ENCODE peak calls at places on chromosomes 16 and 17, in seven cellular contexts. H, Z, R, M, X, Y and Q are unnamed samples. For H3K36me3, the result is how much of the 10 kb centered on the place peaks cover.

GRCh38 chr17:56903560-56903959 is 10.3 kb downstream of the TRIM25 start:
- DNase-seq in H (no peak), Z (peak), R (no peak), M (no peak), X (no peak), Y (no peak), Q (no peak)

GRCh38 chr16:79001156-79001997 is 599.2 kb downstream of the MAF start:
- DNase-seq in H (no peak), Z (no peak), R (no peak), M (no peak), X (no peak), Y (no peak), Q (no peak)

GRCh38 chr16:54505479-54506247 is 219.1 kb upstream of the IRX3 start:
- DNase-seq in H (no peak), Z (peak), R (no peak), M (no peak), X (no peak), Y (no peak), Q (no peak)

GRCh38 chr17:81735181-81736102 is 23.4 kb downstream of the SLC25A10 start:
- DNase-seq in H (peak), Z (no peak), R (no peak), M (peak), X (no peak), Y (no peak), Q (no peak)

GRCh38 chr16:72013389-72013788 is 4.8 kb downstream of the DHODH start:
- DNase-seq in H (peak), Z (no peak), R (no peak), M (peak), X (no peak), Y (no peak), Q (no peak)

GRCh38 chr17:81129289-81129688 is 36.0 kb upstream of the PVALEF start:
- DNase-seq in H (no peak), Z (no peak), R (no peak), M (no peak), X (no peak), Y (no peak), Q (no peak)

GRCh38 chr17:78828470-78829185 is 12.0 kb downstream of the USP36 start:
- DNase-seq in H (no peak), Z (no peak), R (peak), M (peak), X (no peak), Y (no peak), Q (no peak)

GRCh38 chr16:2857451-2858244 is at the start of gene PRSS22:
- DNase-seq in H (peak), Z (no peak), R (peak), M (no peak), X (no peak), Y (peak), Q (no peak)

GRCh38 chr16:65318590-65319267 is 196.9 kb upstream of the CDH11 start:
- DNase-seq in H (no peak), Z (no peak), R (no peak), M (no peak), X (peak), Y (no peak), Q (no peak)

GRCh38 chr17:79978545-79978852 is 57.2 kb downstream of the TBC1D16 start:
- DNase-seq in H (no peak), Z (peak), R (no peak), M (peak), X (no peak), Y (no peak), Q (no peak)

GRCh38 chr17:63309021-63309420 is 137.1 kb downstream of the CYB561 start:
- DNase-seq in H (no peak), Z (no peak), R (no peak), M (no peak), X (no peak), Y (no peak), Q (no peak)

GRCh38 chr16:56675685-56676210 is 6.1 kb downstream of the MT1H start:
- DNase-seq in H (no peak), Z (no peak), R (no peak), M (no peak), X (no peak), Y (no peak), Q (no peak)

GRCh38 chr17:21283482-21284318 is 811 bp upstream of the MAP2K3 start:
- DNase-seq in H (peak), Z (no peak), R (peak), M (peak), X (no peak), Y (peak), Q (no peak)

GRCh38 chr16:82470506-82471196 is 156.1 kb upstream of the CDH13 start:
- DNase-seq in H (no peak), Z (no peak), R (no peak), M (no peak), X (no peak), Y (no peak), Q (no peak)

GRCh38 chr16:21163576-21163975 is 5.1 kb downstream of the LDAF1 start:
- DNase-seq in H (no peak), Z (no peak), R (no peak), M (no peak), X (no peak), Y (no peak), Q (no peak)

GRCh38 chr17:48816774-48817590 is at the start of gene TTLL6:
- DNase-seq in H (peak), Z (peak), R (peak), M (peak), X (peak), Y (peak), Q (peak)

GRCh38 chr16:86823895-86824671 is 245.7 kb downstream of the FOXL1 start:
- DNase-seq in H (no peak), Z (no peak), R (no peak), M (no peak), X (no peak), Y (peak), Q (no peak)

GRCh38 chr16:89026121-89026612 is 49.2 kb upstream of the CBFA2T3 start:
- DNase-seq in H (no peak), Z (no peak), R (no peak), M (no peak), X (no peak), Y (no peak), Q (no peak)

GRCh38 chr16:80654094-80654862 is 113.5 kb downstream of the DYNLRB2 start:
- DNase-seq in H (no peak), Z (no peak), R (no peak), M (no peak), X (no peak), Y (no peak), Q (no peak)

GRCh38 chr16:89574681-89575246 is 794 bp upstream of the CPNE7 start:
- DNase-seq in H (peak), Z (no peak), R (no peak), M (peak), X (no peak), Y (no peak), Q (no peak)

GRCh38 chr16:49766280-49766679 is 89.6 kb downstream of the ZNF423 start:
- DNase-seq in H (no peak), Z (no peak), R (no peak), M (peak), X (no peak), Y (no peak), Q (no peak)

GRCh38 chr16:56916571-56917403 is 15.2 kb upstream of the HERPUD1 start:
- DNase-seq in H (no peak), Z (no peak), R (no peak), M (no peak), X (no peak), Y (peak), Q (no peak)

GRCh38 chr16:66946541-66946940 is 11.2 kb downstream of the CES2 start:
- DNase-seq in H (no peak), Z (no peak), R (no peak), M (no peak), X (no peak), Y (no peak), Q (no peak)
- H3K36me3 ChIP-seq in H (under half), Z (under half), R (under half), M (under half), X (under half), Y (under half), Q (under half)

DNA sequence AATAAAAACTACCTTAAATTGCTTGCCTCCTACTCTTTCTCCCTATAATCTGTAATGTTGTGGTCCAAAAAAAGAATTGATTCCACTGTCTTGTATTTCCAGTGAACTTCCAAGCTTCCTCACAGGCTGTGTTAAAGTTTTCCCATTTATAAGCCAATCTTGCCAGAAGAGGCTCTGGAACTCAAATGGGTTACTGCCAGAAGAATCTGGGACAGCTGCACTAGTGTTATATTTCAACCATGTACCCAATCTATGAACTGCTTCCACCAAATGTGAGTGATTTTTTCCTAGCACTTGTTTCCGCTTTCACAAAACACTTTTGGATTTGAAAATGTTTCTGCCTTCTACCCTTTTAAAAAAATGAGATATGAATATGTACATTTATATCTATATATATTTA is 1.8 kb downstream of the CCDC43 start:
- DNase-seq in H (no peak), Z (no peak), R (no peak), M (no peak), X (no peak), Y (no peak), Q (no peak)
- H3K27ac ChIP-seq in H (no peak), Z (no peak), R (no peak), M (no peak), X (no peak), Y (no peak), Q (no peak)

GRCh38 chr17:74442670-74443515 is 11.0 kb downstream of the GPRC5C start:
- DNase-seq in H (peak), Z (peak), R (peak), M (peak), X (no peak), Y (peak), Q (no peak)
- H3K36me3 ChIP-seq in H (under half), Z (under half), R (under half), M (under half), X (under half), Y (under half), Q (under half)

DNA sequence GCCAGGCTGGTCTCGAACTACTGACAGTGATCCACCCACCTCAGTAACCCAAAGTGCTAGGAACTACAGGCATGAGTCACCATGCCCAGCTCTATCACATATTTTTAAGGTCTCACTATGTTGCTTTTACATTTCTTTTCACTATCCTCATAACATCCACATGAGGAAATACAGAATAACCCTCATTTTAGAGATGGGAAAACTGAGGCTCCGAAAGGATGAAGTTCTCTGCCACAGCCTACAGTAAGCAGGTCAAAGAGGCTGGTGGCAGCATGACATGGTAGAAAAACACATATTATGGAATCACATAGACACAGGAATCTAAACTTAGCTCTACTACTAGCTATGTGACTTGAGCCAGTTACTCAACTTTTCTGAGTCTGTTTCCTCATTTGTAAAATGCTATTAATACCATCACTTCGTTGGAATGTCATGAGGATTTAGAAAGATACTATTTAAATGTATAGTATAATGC is 32.2 kb downstream of the APPBP2 start:
- DNase-seq in H (no peak), Z (no peak), R (no peak), M (no peak), X (no peak), Y (no peak), Q (no peak)
- H3K27ac ChIP-seq in H (no peak), Z (no peak), R (no peak), M (no peak), X (no peak), Y (no peak), Q (no peak)